ENCODE peak calls at places on chromosomes 1 and 21, in six cellular contexts. One of them, this sample, is unnamed.

GRCh38 chr1:30420519-30421050 is 302.8 kb downstream of the MATN1 start:
- DNase-seq in stomach: no peak
- DNase-seq in HCT116: no peak
- DNase-seq in breast epithelium: peak; percentile 28
- DNase-seq in K562: no peak
- DNase-seq in GM23338: no peak
- DNase-seq in this sample: no peak

GRCh38 chr21:31945576-31945975 is 72.8 kb downstream of the HUNK start:
- DNase-seq in breast epithelium: no peak
- DNase-seq in K562: no peak
- DNase-seq in GM23338: no peak
- DNase-seq in HCT116: no peak
- DNase-seq in stomach: no peak
- DNase-seq in this sample: no peak

GRCh38 chr1:41768538-41768937 is 150.2 kb downstream of the HIVEP3 start:
- DNase-seq in stomach: no peak
- DNase-seq in HCT116: no peak
- DNase-seq in breast epithelium: no peak
- DNase-seq in K562: no peak
- DNase-seq in GM23338: no peak
- DNase-seq in this sample: no peak

GRCh38 chr21:36647279-36648093 is 51.4 kb upstream of the SIM2 start:
- DNase-seq in GM23338: peak; percentile 73
- DNase-seq in stomach: peak; percentile 47
- DNase-seq in K562: no peak
- DNase-seq in HCT116: no peak
- DNase-seq in breast epithelium: no peak
- DNase-seq in this sample: no peak

GRCh38 chr1:192506741-192507155 is 68.8 kb upstream of the RGS1 start:
- DNase-seq in stomach: no peak
- DNase-seq in GM23338: peak; percentile 56
- DNase-seq in breast epithelium: no peak
- DNase-seq in K562: no peak
- DNase-seq in HCT116: peak; percentile 23
- DNase-seq in this sample: no peak

GRCh38 chr1:97245682-97246081 is 524.1 kb downstream of the PTBP2 start:
- DNase-seq in K562: no peak
- DNase-seq in HCT116: no peak
- DNase-seq in breast epithelium: no peak
- DNase-seq in GM23338: no peak
- DNase-seq in stomach: no peak
- DNase-seq in this sample: no peak

GRCh38 chr1:167059045-167059728 is 31.0 kb downstream of the GPA33 start:
- DNase-seq in breast epithelium: peak; percentile 73
- DNase-seq in HCT116: peak; percentile 52
- DNase-seq in GM23338: peak; percentile 90
- DNase-seq in K562: peak; percentile 75
- DNase-seq in stomach: peak; percentile 78
- DNase-seq in this sample: no peak

GRCh38 chr1:101236546-101237228 is at the start of gene S1PR1:
- DNase-seq in GM23338: peak; percentile 88
- DNase-seq in stomach: peak; percentile 50
- DNase-seq in K562: peak; percentile 18
- DNase-seq in HCT116: no peak
- DNase-seq in breast epithelium: peak; percentile 56
- DNase-seq in this sample: no peak

GRCh38 chr1:196797891-196798290 is 21.6 kb upstream of the CFHR1 start:
- DNase-seq in K562: no peak
- DNase-seq in stomach: no peak
- DNase-seq in breast epithelium: no peak
- DNase-seq in GM23338: no peak
- DNase-seq in HCT116: no peak
- DNase-seq in this sample: no peak

GRCh38 chr1:85573348-85573747 is 7.2 kb upstream of the CCN1 start:
- DNase-seq in stomach: no peak
- DNase-seq in HCT116: no peak
- DNase-seq in K562: no peak
- DNase-seq in GM23338: no peak
- DNase-seq in breast epithelium: no peak
- DNase-seq in this sample: no peak

GRCh38 chr21:41568606-41569385 is 60.8 kb upstream of the TMPRSS2 start:
- DNase-seq in breast epithelium: no peak
- DNase-seq in HCT116: no peak
- DNase-seq in K562: no peak
- DNase-seq in GM23338: no peak
- DNase-seq in stomach: no peak
- DNase-seq in this sample: no peak
- TF ChIP-seq POLR2AphosphoS5 in breast epithelium: no peak
- TF ChIP-seq POLR2AphosphoS5 in HCT116: no peak
- TF ChIP-seq POLR2AphosphoS5 in K562: no peak
- TF ChIP-seq POLR2AphosphoS5 in GM23338: no peak
- TF ChIP-seq POLR2AphosphoS5 in stomach: no peak
- TF ChIP-seq POLR2AphosphoS5 in this sample: no peak

DNA sequence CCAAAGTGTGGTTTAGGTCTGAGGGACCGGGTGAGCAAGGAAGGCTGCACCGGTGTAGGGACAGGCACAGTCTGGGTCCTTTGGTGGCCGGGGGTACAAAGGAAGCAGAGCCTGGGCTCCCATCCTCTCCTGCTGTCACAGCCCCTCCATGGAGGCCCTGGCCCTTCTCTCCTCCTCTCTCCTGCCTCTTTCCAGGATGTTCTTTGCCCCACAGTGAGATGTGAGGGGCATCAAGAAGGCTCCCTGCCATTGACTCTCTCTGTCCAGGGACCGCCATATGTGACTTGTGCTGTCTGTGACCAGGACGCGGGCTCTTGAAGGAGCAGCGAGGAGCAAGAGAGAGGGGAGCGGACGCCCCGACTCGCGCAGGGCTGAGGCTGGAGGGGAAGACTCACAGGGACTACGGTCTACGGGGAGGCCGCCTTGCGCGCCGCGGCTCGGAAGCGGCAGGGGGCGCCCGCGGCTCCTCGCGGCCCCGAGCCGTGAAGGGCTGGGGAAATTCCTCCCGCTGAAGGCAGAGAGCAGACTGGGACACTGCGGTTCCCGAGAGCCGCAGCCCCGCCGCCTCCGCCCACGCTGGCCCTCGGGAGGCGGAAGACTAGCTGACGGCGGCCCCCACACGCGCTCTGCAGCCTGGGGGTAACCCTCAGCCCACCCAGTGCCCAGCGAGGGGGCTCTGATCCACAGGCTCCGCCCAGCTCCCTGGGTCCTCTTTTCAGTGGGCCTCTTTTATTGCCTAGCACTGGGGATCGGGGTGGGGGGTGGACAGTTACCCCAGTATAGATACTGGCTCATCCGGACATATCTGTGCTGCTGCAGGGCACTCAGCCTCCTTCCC is 40.8 kb downstream of the MAB21L3 start:
- DNase-seq in K562: peak; percentile 94
- DNase-seq in GM23338: peak; percentile 87
- DNase-seq in stomach: peak; percentile 82
- DNase-seq in breast epithelium: peak; percentile 75
- DNase-seq in HCT116: peak; percentile 26
- DNase-seq in this sample: no peak
- TF ChIP-seq POLR2AphosphoS5 in K562: no peak
- TF ChIP-seq POLR2AphosphoS5 in GM23338: no peak
- TF ChIP-seq POLR2AphosphoS5 in stomach: peak; percentile 52
- TF ChIP-seq POLR2AphosphoS5 in breast epithelium: peak; percentile 34
- TF ChIP-seq POLR2AphosphoS5 in HCT116: peak; percentile 52
- TF ChIP-seq POLR2AphosphoS5 in this sample: no peak

GRCh38 chr1:61531725-61532124 is 193.2 kb downstream of the TM2D1 start:
- DNase-seq in GM23338: no peak
- DNase-seq in K562: no peak
- DNase-seq in stomach: no peak
- DNase-seq in HCT116: no peak
- DNase-seq in breast epithelium: no peak
- DNase-seq in this sample: no peak
- TF ChIP-seq POLR2AphosphoS5 in GM23338: no peak
- TF ChIP-seq POLR2AphosphoS5 in K562: no peak
- TF ChIP-seq POLR2AphosphoS5 in stomach: no peak
- TF ChIP-seq POLR2AphosphoS5 in HCT116: no peak
- TF ChIP-seq POLR2AphosphoS5 in breast epithelium: no peak
- TF ChIP-seq POLR2AphosphoS5 in this sample: no peak

DNA sequence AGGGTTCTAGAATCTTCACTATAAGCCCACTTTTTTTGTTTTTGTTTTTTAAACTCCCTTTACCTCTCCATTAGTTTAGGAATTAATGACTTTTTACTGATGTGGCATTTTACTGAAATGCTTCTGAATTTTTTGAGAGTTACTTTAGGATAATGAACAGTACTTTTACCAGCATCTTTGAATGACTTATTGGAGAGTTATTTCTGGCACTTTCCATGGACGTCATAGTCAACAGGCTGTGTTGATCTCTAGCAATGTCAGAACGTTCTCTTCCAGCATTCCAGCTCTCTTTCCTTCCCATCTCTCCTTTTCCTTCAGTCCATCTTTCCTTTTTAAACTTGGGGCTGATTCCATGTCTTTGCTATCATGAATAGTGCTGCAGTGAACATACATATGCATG is 48.5 kb downstream of the CLIC4 start:
- DNase-seq in GM23338: no peak
- DNase-seq in K562: no peak
- DNase-seq in HCT116: no peak
- DNase-seq in stomach: no peak
- DNase-seq in breast epithelium: no peak
- DNase-seq in this sample: peak; percentile 4
- TF ChIP-seq POLR2AphosphoS5 in GM23338: no peak
- TF ChIP-seq POLR2AphosphoS5 in K562: no peak
- TF ChIP-seq POLR2AphosphoS5 in HCT116: no peak
- TF ChIP-seq POLR2AphosphoS5 in stomach: peak; percentile 58
- TF ChIP-seq POLR2AphosphoS5 in breast epithelium: no peak
- TF ChIP-seq POLR2AphosphoS5 in this sample: no peak

DNA sequence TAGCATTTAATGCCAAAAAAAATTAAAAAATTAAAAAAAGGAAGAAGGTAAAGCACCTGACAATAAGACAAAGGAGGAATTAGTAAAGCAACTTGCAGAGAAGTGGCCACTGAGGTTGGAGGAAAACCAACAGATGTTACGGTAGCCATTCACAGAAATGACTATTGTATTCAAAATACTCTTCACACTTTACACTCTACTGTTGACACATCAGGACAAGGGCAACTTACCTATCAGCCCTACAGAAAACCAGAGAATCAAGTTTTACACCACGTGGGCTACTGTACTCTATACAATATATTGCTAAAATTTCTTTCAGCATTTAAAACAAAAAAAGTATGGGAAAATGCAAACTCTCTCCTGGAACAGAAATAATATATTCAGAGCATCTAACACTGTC is 70.0 kb downstream of the EIF4G3 start:
- DNase-seq in stomach: no peak
- DNase-seq in breast epithelium: no peak
- DNase-seq in HCT116: no peak
- DNase-seq in GM23338: no peak
- DNase-seq in K562: no peak
- DNase-seq in this sample: no peak
- TF ChIP-seq POLR2AphosphoS5 in stomach: no peak
- TF ChIP-seq POLR2AphosphoS5 in breast epithelium: no peak
- TF ChIP-seq POLR2AphosphoS5 in HCT116: no peak
- TF ChIP-seq POLR2AphosphoS5 in GM23338: no peak
- TF ChIP-seq POLR2AphosphoS5 in K562: no peak
- TF ChIP-seq POLR2AphosphoS5 in this sample: no peak

DNA sequence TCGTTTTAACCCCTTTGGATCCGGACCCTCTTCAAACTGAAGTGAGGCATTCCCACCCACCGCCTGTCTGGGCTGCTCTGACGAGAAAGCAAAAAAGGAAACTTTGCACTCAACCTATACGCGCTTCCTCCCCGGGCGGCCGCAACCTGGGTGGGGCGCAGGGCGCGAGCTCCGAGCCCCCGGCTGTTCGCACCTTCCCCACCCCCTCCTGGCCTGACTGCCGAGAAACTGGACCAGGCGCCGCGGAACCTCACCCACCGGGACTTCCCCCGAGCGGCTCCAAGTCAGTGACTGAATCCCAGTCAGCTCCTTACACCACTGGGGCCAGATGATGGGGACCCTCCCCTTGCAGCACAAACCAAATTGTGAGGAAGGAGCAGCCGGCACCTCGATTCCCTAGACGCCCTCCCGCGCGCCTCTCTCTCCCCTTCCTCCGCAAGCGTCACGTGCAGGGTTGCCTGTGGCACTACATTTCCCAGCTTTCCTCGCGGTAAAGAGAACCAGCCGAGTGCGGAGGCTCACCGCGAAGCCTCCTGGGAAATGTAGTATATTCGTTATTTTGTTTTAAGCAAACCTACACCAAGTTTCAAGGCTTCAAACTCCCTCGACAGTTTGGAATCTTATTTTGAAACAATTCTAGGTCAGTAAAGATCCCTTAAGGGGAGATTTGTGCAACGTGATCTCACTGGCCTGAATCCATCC is at the start of gene RAB29:
- DNase-seq in HCT116: peak; percentile 50
- DNase-seq in K562: peak; percentile 87
- DNase-seq in breast epithelium: peak; percentile 72
- DNase-seq in GM23338: peak; percentile 97
- DNase-seq in stomach: peak; percentile 82
- DNase-seq in this sample: peak; percentile 61
- TF ChIP-seq POLR2AphosphoS5 in HCT116: peak; percentile 40
- TF ChIP-seq POLR2AphosphoS5 in K562: no peak
- TF ChIP-seq POLR2AphosphoS5 in breast epithelium: peak; percentile 26
- TF ChIP-seq POLR2AphosphoS5 in GM23338: no peak
- TF ChIP-seq POLR2AphosphoS5 in stomach: peak; percentile 83
- TF ChIP-seq POLR2AphosphoS5 in this sample: no peak

DNA sequence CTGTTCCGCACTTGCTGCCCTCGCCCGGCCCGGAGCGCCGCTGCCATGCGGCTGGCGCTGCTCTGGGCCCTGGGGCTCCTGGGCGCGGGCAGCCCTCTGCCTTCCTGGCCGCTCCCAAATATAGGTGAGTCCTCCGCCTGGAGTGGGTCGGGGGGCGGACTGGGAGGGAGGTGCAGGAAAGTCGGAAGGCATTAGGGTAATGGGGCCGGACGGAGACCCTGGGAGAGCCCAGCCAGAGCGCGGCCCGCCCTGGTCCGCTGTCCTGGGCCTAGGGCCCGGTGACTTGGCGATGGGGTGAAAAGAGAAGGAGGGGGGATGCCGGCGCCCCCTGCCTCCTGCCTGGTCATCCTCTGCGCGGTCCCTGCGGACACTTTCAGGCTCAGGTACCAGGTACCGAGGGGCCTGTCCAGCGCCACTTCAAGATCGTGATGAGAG is 243 bp downstream of the ADAM15 start:
- DNase-seq in stomach: no peak
- DNase-seq in K562: no peak
- DNase-seq in GM23338: no peak
- DNase-seq in HCT116: no peak
- DNase-seq in breast epithelium: no peak
- DNase-seq in this sample: no peak
- TF ChIP-seq POLR2AphosphoS5 in stomach: no peak
- TF ChIP-seq POLR2AphosphoS5 in K562: peak; percentile 27
- TF ChIP-seq POLR2AphosphoS5 in GM23338: peak; percentile 66
- TF ChIP-seq POLR2AphosphoS5 in HCT116: peak; percentile 82
- TF ChIP-seq POLR2AphosphoS5 in breast epithelium: no peak
- TF ChIP-seq POLR2AphosphoS5 in this sample: no peak

GRCh38 chr1:8023995-8024313 is 2.2 kb downstream of the ERRFI1 start:
- DNase-seq in K562: no peak
- DNase-seq in GM23338: no peak
- DNase-seq in HCT116: no peak
- DNase-seq in stomach: no peak
- DNase-seq in breast epithelium: no peak
- DNase-seq in this sample: no peak
- TF ChIP-seq POLR2AphosphoS5 in K562: no peak
- TF ChIP-seq POLR2AphosphoS5 in GM23338: no peak
- TF ChIP-seq POLR2AphosphoS5 in HCT116: no peak
- TF ChIP-seq POLR2AphosphoS5 in stomach: no peak
- TF ChIP-seq POLR2AphosphoS5 in breast epithelium: no peak
- TF ChIP-seq POLR2AphosphoS5 in this sample: no peak

This sample was measured in Panc1.